ENCODE peak calls at places on chromosomes 3 and 15, in ten cellular contexts. I is HCT116, F is fibroblast of mammary gland, R is uterus, C is esophagus muscularis mucosa, O is lower lobe of right lung, V is psoas muscle, A is GM12865, Z is IMR-90, P is astrocyte of the cerebellum. S is an unnamed sample.

GRCh38 chr15:74835312-74835823 is 7.6 kb downstream of the ULK3 start:
- DNase-seq in A (peak), R (no peak), V (peak), I (peak), F (peak), Z (peak), P (no peak), C (no peak), O (peak), S (no peak)

GRCh38 chr3:195096484-195097330 is 174.3 kb downstream of the XXYLT1 start:
- DNase-seq in Z (no peak), I (no peak), F (no peak), C (no peak), O (peak), V (no peak), R (no peak), P (no peak), A (no peak), S (peak)

GRCh38 chr3:107222927-107223326 is 154.3 kb upstream of the CCDC54 start:
- DNase-seq in V (no peak), A (no peak), R (no peak), C (no peak), I (no peak), Z (peak), O (no peak), P (peak), F (peak), S (no peak)

GRCh38 chr3:129936757-129937156 is 37.8 kb upstream of the TRH start:
- DNase-seq in V (no peak), I (no peak), C (no peak), F (peak), Z (peak), R (peak), A (no peak), O (no peak), P (peak), S (no peak)

GRCh38 chr15:88139936-88140335 is 116.6 kb downstream of the NTRK3 start:
- DNase-seq in P (no peak), Z (no peak), C (no peak), R (no peak), O (no peak), I (no peak), V (no peak), A (no peak), F (no peak), S (no peak)

GRCh38 chr3:43180027-43180426 is 74.1 kb upstream of the POMGNT2 start:
- DNase-seq in R (no peak), A (peak), F (peak), I (no peak), V (no peak), C (no peak), P (no peak), Z (peak), O (no peak), S (peak)

GRCh38 chr3:68249265-68249664 is 594.9 kb upstream of the SUCLG2 start:
- DNase-seq in O (no peak), F (no peak), P (no peak), R (no peak), A (peak), I (no peak), Z (no peak), V (no peak), C (no peak), S (no peak)

GRCh38 chr3:154753101-154753500 is 323.1 kb upstream of the GPR149 start:
- DNase-seq in O (no peak), A (no peak), V (no peak), I (no peak), Z (no peak), F (no peak), C (no peak), P (no peak), R (no peak), S (no peak)

GRCh38 chr3:135100349-135100741 is 305.3 kb downstream of the EPHB1 start:
- DNase-seq in F (no peak), C (no peak), O (no peak), I (no peak), R (no peak), P (no peak), V (no peak), Z (no peak), A (no peak), S (no peak)

GRCh38 chr3:57803647-57804081 is 47.6 kb downstream of the SLMAP start:
- DNase-seq in A (no peak), P (peak), I (peak), O (no peak), F (peak), V (no peak), Z (peak), C (no peak), R (peak), S (no peak)

GRCh38 chr3:136835079-136835816 is 16.3 kb downstream of the SLC35G2 start:
- DNase-seq in V (no peak), Z (no peak), F (no peak), O (no peak), R (no peak), I (no peak), A (no peak), P (no peak), C (no peak), S (no peak)

GRCh38 chr15:24823473-24823872 is 131.3 kb upstream of the SNRPN start:
- DNase-seq in O (no peak), Z (no peak), C (no peak), P (no peak), R (no peak), I (no peak), F (no peak), A (no peak), V (no peak), S (no peak)

GRCh38 chr3:133271491-133271890 is 128.4 kb upstream of the BFSP2 start:
- DNase-seq in P (no peak), C (no peak), I (no peak), O (no peak), A (no peak), F (no peak), R (no peak), V (no peak), Z (peak), S (no peak)

GRCh38 chr15:98428253-98428989 is 219.9 kb upstream of the IGF1R start:
- DNase-seq in P (peak), I (peak), R (peak), V (peak), O (peak), F (peak), C (no peak), A (peak), Z (peak), S (no peak)

GRCh38 chr3:131688370-131688769 is 185.6 kb upstream of the MRPL3 start:
- DNase-seq in A (no peak), P (peak), Z (no peak), O (no peak), R (no peak), C (no peak), F (peak), I (no peak), V (no peak), S (no peak)

GRCh38 chr3:101518421-101518871 is 5.4 kb upstream of the SENP7 start:
- DNase-seq in Z (peak), C (no peak), R (no peak), V (no peak), O (no peak), A (peak), I (no peak), P (no peak), F (peak), S (no peak)

GRCh38 chr3:126523745-126524428 is at the start of gene CHST13:
- DNase-seq in O (peak), V (peak), C (no peak), A (no peak), R (no peak), Z (peak), F (peak), P (no peak), I (no peak), S (no peak)

GRCh38 chr15:98131924-98132323 is 171.4 kb downstream of the ARRDC4 start:
- DNase-seq in O (no peak), R (no peak), P (no peak), A (no peak), C (no peak), V (no peak), Z (no peak), F (peak), I (no peak), S (no peak)

GRCh38 chr3:132232231-132232792 is 84.9 kb upstream of the ACP3 start:
- DNase-seq in A (no peak), P (no peak), Z (no peak), C (no peak), R (no peak), F (peak), O (no peak), I (no peak), V (no peak), S (no peak)

GRCh38 chr3:124780356-124780755 is 50.1 kb downstream of the UMPS start:
- DNase-seq in I (no peak), R (peak), A (no peak), Z (peak), V (peak), O (no peak), C (no peak), F (peak), P (peak), S (no peak)

GRCh38 chr3:119294889-119295769 is 946 bp downstream of the ARHGAP31 start:
- DNase-seq in V (peak), A (peak), I (no peak), Z (peak), P (no peak), R (peak), O (peak), F (peak), C (peak), S (no peak)

GRCh38 chr3:105523496-105523895 is 156.8 kb downstream of the ALCAM start:
- DNase-seq in F (peak), P (no peak), Z (peak), A (no peak), R (no peak), O (no peak), V (no peak), I (no peak), C (no peak), S (no peak)

GRCh38 chr3:169615833-169616232 is 47.7 kb downstream of the MECOM start:
- DNase-seq in I (no peak), V (no peak), F (no peak), A (no peak), O (no peak), C (no peak), R (no peak), Z (no peak), P (no peak), S (no peak)

GRCh38 chr3:60536420-60536819 is 714.8 kb downstream of the FHIT start:
- DNase-seq in I (no peak), C (no peak), Z (no peak), F (no peak), V (no peak), P (no peak), A (peak), R (no peak), O (no peak), S (no peak)

GRCh38 chr3:48899298-48899697 is 616 bp upstream of the SLC25A20 start:
- DNase-seq in V (no peak), P (no peak), I (no peak), F (no peak), Z (no peak), A (peak), R (no peak), O (no peak), C (no peak), S (no peak)

GRCh38 chr3:23752126-23752525 is 53.6 kb upstream of the UBE2E1 start:
- DNase-seq in A (no peak), O (no peak), P (no peak), F (no peak), C (no peak), Z (no peak), I (no peak), V (no peak), R (no peak), S (no peak)

GRCh38 chr3:55873523-55874254 is 386.6 kb upstream of the WNT5A start:
- DNase-seq in R (no peak), I (no peak), V (no peak), C (peak), P (no peak), F (no peak), Z (peak), O (no peak), A (no peak), S (no peak)

GRCh38 chr15:35293353-35294130 is 208.4 kb upstream of the NANOGP8 start:
- DNase-seq in R (no peak), F (peak), A (peak), I (peak), O (no peak), C (no peak), Z (peak), V (no peak), P (peak), S (no peak)

GRCh38 chr3:194166682-194167479 is 30.9 kb downstream of the HES1 start:
- DNase-seq in R (peak), O (no peak), C (no peak), F (no peak), V (no peak), A (no peak), I (no peak), Z (no peak), P (no peak), S (no peak)

GRCh38 chr3:147919496-147919895 is 510.3 kb downstream of the ZIC1 start:
- DNase-seq in P (no peak), I (no peak), R (no peak), Z (no peak), V (no peak), C (no peak), O (no peak), A (no peak), F (no peak), S (no peak)

DNA sequence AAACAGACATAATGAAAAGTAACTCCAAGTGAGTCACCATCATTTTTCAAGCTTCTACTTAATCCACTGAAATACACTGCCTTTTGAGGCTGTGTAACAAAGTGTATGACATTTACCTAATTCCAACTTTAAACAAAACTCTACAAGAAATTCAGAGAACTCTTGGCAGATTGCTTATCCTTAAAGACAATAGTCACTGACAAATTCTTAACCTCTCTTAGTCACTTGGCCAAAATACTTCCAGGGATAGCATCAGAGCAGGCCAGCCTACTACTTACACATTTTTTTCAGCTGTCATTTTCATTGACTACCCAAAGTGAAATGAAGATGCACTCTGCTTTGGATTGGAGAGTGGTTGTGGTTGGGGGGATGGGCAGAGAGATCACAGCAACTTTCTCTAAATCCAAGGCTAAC is 3.6 kb downstream of the WWTR1 start:
- DNase-seq in F (peak), O (no peak), R (no peak), C (no peak), I (no peak), V (no peak), P (no peak), A (peak), Z (peak), S (no peak)
- H3K4me3 ChIP-seq in F (peak), O (peak), R (peak), C (peak), I (no peak), V (peak), P (peak), A (no peak), Z (peak), S (no peak)

GRCh38 chr3:161371441-161372320 is at the start of gene SPTSSB:
- DNase-seq in I (peak), Z (no peak), O (peak), F (no peak), C (no peak), R (no peak), V (peak), A (peak), P (no peak), S (peak)
- TF ChIP-seq CTCF in I (peak), Z (peak), O (no peak), F (no peak), C (no peak), R (no peak), V (no peak), A (peak), P (peak), S (peak)

DNA sequence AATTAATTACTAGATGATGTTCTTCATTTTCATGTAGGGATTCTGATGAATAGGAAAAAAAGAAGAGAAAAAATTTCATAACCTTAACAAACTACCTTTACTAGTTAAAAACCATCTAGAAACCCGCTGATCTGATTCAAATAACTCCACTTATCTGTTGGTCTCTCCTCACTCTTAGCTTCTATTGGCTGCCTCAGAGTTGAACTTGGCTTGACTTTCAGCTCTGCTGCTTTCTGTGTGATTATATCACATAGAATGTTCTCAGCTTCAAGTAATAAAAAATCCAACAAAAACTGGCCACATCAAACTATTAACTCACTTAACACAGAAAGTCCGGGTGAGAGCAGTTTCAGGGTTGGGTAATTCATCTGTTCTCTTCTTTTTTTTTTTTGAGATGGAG is 126.8 kb upstream of the RASGRP1 start:
- DNase-seq in R (no peak), O (no peak), F (no peak), P (no peak), C (no peak), Z (no peak), A (peak), V (no peak), I (no peak), S (no peak)
- H3K4me3 ChIP-seq in R (no peak), O (no peak), F (no peak), P (no peak), C (no peak), Z (no peak), A (no peak), V (no peak), I (no peak), S (no peak)

GRCh38 chr15:45262906-45263456 is 10.9 kb downstream of the SLC28A2 start:
- DNase-seq in I (no peak), O (no peak), R (no peak), F (no peak), A (no peak), V (no peak), C (no peak), Z (no peak), P (no peak), S (no peak)

GRCh38 chr15:45265506-45265905 is 13.5 kb downstream of the SLC28A2 start:
- DNase-seq in V (no peak), F (no peak), R (no peak), I (no peak), C (no peak), P (no peak), O (no peak), A (no peak), Z (no peak), S (no peak)

GRCh38 chr15:45263854-45264253 is 11.8 kb downstream of the SLC28A2 start:
- DNase-seq in C (no peak), V (no peak), R (no peak), F (no peak), O (no peak), Z (no peak), A (no peak), I (no peak), P (no peak), S (no peak)

GRCh38 chr15:45268135-45268534 is 16.1 kb downstream of the SLC28A2 start:
- DNase-seq in F (no peak), Z (no peak), C (no peak), I (no peak), O (no peak), V (no peak), R (no peak), P (no peak), A (peak), S (no peak)
- TF ChIP-seq CTCF in F (peak), Z (no peak), C (no peak), I (peak), O (no peak), V (no peak), R (no peak), P (no peak), A (peak), S (peak)

GRCh38 chr3:175713263-175713662 is 854.1 kb downstream of the NAALADL2 start:
- DNase-seq in A (no peak), R (no peak), I (no peak), Z (peak), C (no peak), F (no peak), P (no peak), O (no peak), V (no peak), S (no peak)

GRCh38 chr3:175716451-175716850 is 857.3 kb downstream of the NAALADL2 start:
- DNase-seq in R (no peak), A (no peak), F (no peak), O (no peak), Z (peak), P (no peak), I (no peak), V (no peak), C (no peak), S (no peak)
- H3K4me3 ChIP-seq in R (no peak), A (no peak), F (no peak), O (no peak), Z (no peak), P (no peak), I (no peak), V (no peak), C (no peak), S (no peak)

GRCh38 chr3:11172136-11172670 is 17.9 kb downstream of the HRH1 start:
- DNase-seq in R (no peak), I (no peak), P (no peak), C (no peak), F (no peak), V (no peak), O (no peak), Z (peak), A (no peak), S (no peak)

GRCh38 chr3:11168406-11168805 is 14.1 kb downstream of the HRH1 start:
- DNase-seq in Z (no peak), O (no peak), R (no peak), A (no peak), I (no peak), P (no peak), C (no peak), V (no peak), F (no peak), S (no peak)

GRCh38 chr3:11167590-11167989 is 13.3 kb downstream of the HRH1 start:
- DNase-seq in P (no peak), O (no peak), I (no peak), R (no peak), Z (no peak), F (no peak), A (no peak), C (no peak), V (no peak), S (no peak)

GRCh38 chr3:11168881-11169805 is 14.8 kb downstream of the HRH1 start:
- DNase-seq in C (no peak), R (no peak), I (no peak), A (peak), F (no peak), O (no peak), V (no peak), P (no peak), Z (peak), S (no peak)

DNA sequence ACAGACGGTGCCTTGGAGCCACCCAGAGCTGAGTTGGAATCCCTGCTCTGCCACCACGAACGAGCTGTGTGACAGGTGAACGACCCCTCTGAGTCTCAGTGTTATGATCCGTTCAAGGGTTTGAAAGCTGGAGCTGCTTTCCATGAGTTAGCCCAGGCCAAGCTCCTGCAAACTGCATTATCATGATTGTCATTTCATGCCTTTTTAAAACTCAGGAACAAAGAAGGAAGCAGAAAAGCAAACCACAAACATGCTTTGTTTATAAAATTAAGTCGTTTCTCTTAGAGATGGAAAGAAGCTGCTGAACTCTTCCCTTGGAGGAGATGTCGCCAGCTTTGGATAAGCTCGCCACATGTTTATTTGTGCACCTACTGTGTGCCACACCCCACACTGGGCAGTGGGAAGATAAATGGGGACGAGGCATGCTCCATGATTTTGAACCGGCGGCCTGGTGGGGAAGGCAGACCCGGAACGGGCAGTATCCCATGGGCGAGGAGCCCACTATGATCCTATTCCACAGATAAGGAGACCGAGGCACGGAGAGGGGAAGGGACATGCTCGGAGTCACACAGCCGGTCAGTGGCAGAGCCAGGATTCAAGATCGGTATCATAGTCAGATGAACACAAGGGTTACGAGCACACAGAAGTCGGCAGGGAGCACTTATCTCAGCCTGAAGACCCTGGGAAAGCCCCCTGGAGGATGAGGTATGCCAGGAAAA is 15.9 kb downstream of the HRH1 start:
- DNase-seq in C (no peak), V (no peak), A (no peak), R (no peak), Z (peak), F (no peak), I (no peak), P (peak), O (no peak), S (no peak)
- TF ChIP-seq CTCF in C (no peak), V (no peak), A (no peak), R (no peak), Z (no peak), F (no peak), I (no peak), P (peak), O (no peak), S (no peak)

DNA sequence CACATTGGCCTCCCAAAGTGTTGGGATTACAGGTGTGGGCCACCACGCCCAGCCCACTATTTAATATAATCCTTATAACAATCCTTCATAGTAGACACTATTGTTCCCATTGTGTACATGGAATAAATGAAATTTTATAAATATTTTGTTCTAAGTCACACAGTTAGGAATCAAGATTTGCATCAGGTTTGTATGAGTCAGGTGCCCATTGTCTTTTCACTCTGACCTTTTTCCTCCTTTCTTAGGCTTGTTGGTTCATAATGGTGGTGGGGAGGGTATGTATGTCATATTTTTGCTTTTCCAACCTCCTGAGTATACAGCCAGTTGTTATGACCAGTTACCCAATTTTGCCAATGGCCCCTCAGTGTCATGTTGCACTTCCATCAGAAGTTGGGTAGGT is 18.0 kb upstream of the SLC30A4 start:
- DNase-seq in F (no peak), P (no peak), C (no peak), I (no peak), V (no peak), Z (no peak), A (no peak), R (no peak), O (no peak), S (no peak)
- H3K4me3 ChIP-seq in F (no peak), P (no peak), C (no peak), I (no peak), V (no peak), Z (no peak), A (no peak), R (no peak), O (no peak), S (no peak)

S was measured in RWPE2.